ENCODE peak calls at places on chromosomes 13 and 19, in seven cellular contexts. Z, F, B, O, J, M and S are unnamed samples.

GRCh38 chr19:33863436-33863835 is 66.8 kb downstream of the KCTD15 start:
- DNase-seq in B (no peak), F (no peak), M (no peak), J (no peak), O (no peak), Z (no peak), S (no peak)

GRCh38 chr13:40452741-40453665 is 213.4 kb downstream of the FOXO1 start:
- DNase-seq in Z (peak), O (peak), B (peak), F (peak), J (no peak), M (no peak), S (peak)

GRCh38 chr13:77530870-77531269 is 4.6 kb upstream of the SCEL start:
- DNase-seq in M (no peak), J (no peak), Z (no peak), F (no peak), O (no peak), B (no peak), S (no peak)

GRCh38 chr19:7265963-7266362 is 28.3 kb downstream of the INSR start:
- DNase-seq in F (no peak), Z (no peak), J (no peak), M (peak), B (no peak), O (no peak), S (no peak)

GRCh38 chr13:72290962-72291681 is 424.1 kb upstream of the DACH1 start:
- DNase-seq in J (no peak), Z (peak), O (peak), F (no peak), M (no peak), B (peak), S (peak)

GRCh38 chr19:30065680-30066606 is 123.9 kb downstream of the URI1 start:
- DNase-seq in J (no peak), O (no peak), Z (no peak), B (no peak), M (no peak), F (no peak), S (no peak)

GRCh38 chr19:28403698-28404099 is 809.3 kb downstream of the UQCRFS1 start:
- DNase-seq in O (no peak), M (no peak), F (no peak), Z (no peak), J (no peak), B (no peak), S (no peak)

GRCh38 chr13:109214393-109214792 is 572.0 kb downstream of the IRS2 start:
- DNase-seq in O (no peak), Z (no peak), M (no peak), B (no peak), F (peak), J (no peak), S (no peak)

GRCh38 chr19:281992-282391 is 9.2 kb downstream of the PLPP2 start:
- DNase-seq in M (no peak), J (peak), F (no peak), Z (no peak), O (no peak), B (no peak), S (no peak)

GRCh38 chr13:59914556-59914955 is 249.2 kb downstream of the DIAPH3 start:
- DNase-seq in J (no peak), M (no peak), F (peak), Z (peak), O (no peak), B (no peak), S (no peak)

GRCh38 chr13:31092631-31093030 is 69.1 kb downstream of the HSPH1 start:
- DNase-seq in F (no peak), J (no peak), B (no peak), O (no peak), M (no peak), Z (no peak), S (no peak)

GRCh38 chr19:32324631-32325215 is 20.7 kb upstream of the ZNF507 start:
- DNase-seq in Z (no peak), B (peak), O (no peak), M (no peak), J (no peak), F (peak), S (no peak)

GRCh38 chr13:89383891-89384290 is 1712.7 kb downstream of the SLITRK5 start:
- DNase-seq in O (no peak), F (no peak), B (no peak), J (no peak), Z (no peak), M (no peak), S (no peak)

GRCh38 chr19:29936409-29936808 is 5.6 kb upstream of the URI1 start:
- DNase-seq in M (no peak), F (no peak), B (no peak), J (no peak), Z (no peak), O (no peak), S (no peak)

GRCh38 chr13:42494157-42494556 is 79.8 kb upstream of the TNFSF11 start:
- DNase-seq in O (peak), B (no peak), F (no peak), J (no peak), M (peak), Z (no peak), S (no peak)

GRCh38 chr13:42615691-42616090 is 41.7 kb downstream of the TNFSF11 start:
- DNase-seq in M (no peak), O (peak), B (peak), F (no peak), Z (no peak), J (no peak), S (no peak)

GRCh38 chr13:51811920-51812328 is 8.0 kb upstream of the DHRS12 start:
- DNase-seq in Z (no peak), B (no peak), F (no peak), J (no peak), O (peak), M (peak), S (no peak)

GRCh38 chr13:42497798-42498197 is 76.2 kb upstream of the TNFSF11 start:
- DNase-seq in Z (peak), B (peak), F (peak), M (peak), O (peak), J (no peak), S (peak)

GRCh38 chr19:37059142-37059541 is 19.1 kb upstream of the ZNF420 start:
- DNase-seq in J (no peak), O (no peak), F (no peak), Z (no peak), M (no peak), B (no peak), S (no peak)

GRCh38 chr13:73945871-73946270 is 188.3 kb downstream of the KLF12 start:
- DNase-seq in B (no peak), F (peak), Z (peak), J (peak), O (peak), M (peak), S (no peak)

GRCh38 chr13:32904271-32904670 is 112.0 kb upstream of the KL start:
- DNase-seq in Z (peak), O (no peak), J (no peak), M (no peak), B (no peak), F (no peak), S (no peak)

GRCh38 chr19:6222884-6223283 is 56.9 kb downstream of the MLLT1 start:
- DNase-seq in M (no peak), F (peak), Z (no peak), O (peak), J (no peak), B (no peak), S (no peak)

GRCh38 chr19:6221878-6222746 is 57.7 kb downstream of the MLLT1 start:
- DNase-seq in M (no peak), B (no peak), F (no peak), O (no peak), Z (no peak), J (no peak), S (no peak)

GRCh38 chr19:6225232-6225635 is 54.5 kb downstream of the MLLT1 start:
- DNase-seq in M (no peak), B (no peak), Z (no peak), J (no peak), O (no peak), F (no peak), S (no peak)

GRCh38 chr19:6224308-6224675 is 55.5 kb downstream of the MLLT1 start:
- DNase-seq in B (no peak), Z (no peak), M (no peak), J (no peak), F (no peak), O (no peak), S (no peak)

GRCh38 chr19:6223461-6224307 is 56.1 kb downstream of the MLLT1 start:
- DNase-seq in M (no peak), F (no peak), O (no peak), J (no peak), B (no peak), Z (no peak), S (no peak)
- H3K9ac ChIP-seq in M (no peak), F (no peak), O (no peak), J (no peak), B (no peak), Z (no peak), S (no peak)

GRCh38 chr19:49470615-49470978 is 3.4 kb upstream of the FLT3LG start:
- DNase-seq in O (no peak), Z (no peak), F (no peak), J (no peak), M (no peak), B (no peak), S (no peak)
- TF ChIP-seq EZH2 in O (no peak), Z (no peak), F (no peak), J (no peak), M (no peak), B (no peak), S (no peak)

GRCh38 chr19:5947435-5947834 is 30.5 kb downstream of the RANBP3 start:
- DNase-seq in Z (peak), O (no peak), M (no peak), B (peak), J (no peak), F (peak), S (no peak)
- H3K9ac ChIP-seq in Z (no peak), O (no peak), M (no peak), B (peak), J (no peak), F (peak), S (no peak)

GRCh38 chr19:12833747-12834417 is 497 bp downstream of the RTBDN start:
- DNase-seq in F (peak), J (peak), Z (no peak), M (no peak), O (no peak), B (no peak), S (no peak)
- TF ChIP-seq EZH2 in F (no peak), J (no peak), Z (no peak), M (no peak), O (no peak), B (no peak), S (no peak)

DNA sequence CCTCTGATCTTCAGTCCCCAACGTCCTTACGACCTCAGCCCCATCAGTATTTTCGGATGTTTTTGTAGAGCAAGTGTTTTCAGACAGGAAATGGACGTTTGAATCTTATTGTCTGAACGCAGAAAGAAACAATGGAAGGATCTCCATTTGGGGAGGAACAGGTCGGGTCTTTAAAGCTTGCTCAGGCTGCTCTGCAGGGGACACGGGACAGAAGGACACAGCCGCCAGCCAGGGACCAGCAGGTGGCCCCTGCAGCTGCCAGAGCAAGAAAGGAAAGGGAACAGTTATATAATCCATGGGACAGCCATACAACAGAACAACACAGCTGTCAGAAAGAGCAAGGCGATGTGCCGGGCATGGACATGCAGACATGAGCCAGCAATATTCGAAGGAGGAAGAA is 18.5 kb upstream of the IGLON5 start:
- DNase-seq in J (peak), O (no peak), Z (no peak), F (no peak), B (no peak), M (no peak), S (no peak)
- H3K9ac ChIP-seq in J (no peak), O (no peak), Z (no peak), F (no peak), B (no peak), M (no peak), S (no peak)

DNA sequence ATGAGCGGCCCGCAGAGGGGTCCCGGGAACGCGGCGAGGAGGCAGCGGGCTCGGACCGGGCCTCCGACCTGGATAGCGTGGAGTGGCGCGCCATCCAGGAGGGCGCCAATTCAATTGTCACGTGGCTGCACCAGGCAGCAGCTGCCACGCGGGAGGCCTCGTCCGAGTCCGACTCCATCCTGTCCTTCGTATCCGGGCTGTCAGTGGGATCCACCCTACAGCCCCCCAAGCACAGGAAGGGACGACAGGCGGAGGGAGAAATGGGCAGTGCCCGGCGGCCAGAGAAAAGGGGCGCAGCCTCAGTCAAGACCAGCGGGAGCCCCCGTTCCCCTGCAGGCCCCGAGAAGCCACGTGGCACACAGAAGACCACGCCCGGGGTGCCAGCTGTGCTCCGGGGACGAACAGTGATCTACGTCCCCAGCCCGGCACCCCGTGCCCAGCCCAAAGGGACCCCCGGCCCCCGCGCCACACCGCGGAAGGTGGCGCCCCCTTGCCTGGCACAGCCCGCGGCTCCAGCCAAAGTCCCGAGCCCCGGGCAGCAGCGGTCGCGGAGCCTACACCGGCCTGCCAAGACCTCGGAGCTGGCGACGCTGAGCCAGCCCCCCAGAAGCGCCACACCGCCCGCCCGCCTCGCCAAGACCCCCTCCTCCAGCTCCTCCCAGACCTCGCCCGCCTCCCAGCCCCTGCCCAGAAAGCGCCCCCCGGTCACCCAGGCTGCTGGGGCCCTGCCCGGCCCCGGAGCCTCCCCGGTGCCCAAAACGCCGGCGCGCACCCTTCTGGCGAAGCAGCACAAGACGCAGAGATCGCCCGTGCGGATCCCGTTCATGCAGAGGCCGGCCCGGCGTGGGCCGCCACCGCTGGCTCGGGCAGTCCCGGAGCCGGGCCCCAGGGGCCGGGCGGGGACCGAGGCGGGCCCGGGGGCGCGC is 10.5 kb downstream of the C19orf25 start:
- DNase-seq in M (no peak), F (peak), B (peak), Z (no peak), O (peak), J (peak), S (no peak)
- TF ChIP-seq EZH2 in M (peak), F (peak), B (peak), Z (peak), O (peak), J (peak), S (peak)

GRCh38 chr19:4445963-4446668 is 11.5 kb downstream of the UBXN6 start:
- DNase-seq in O (no peak), M (no peak), J (no peak), B (no peak), F (no peak), Z (no peak), S (no peak)
- H3K9ac ChIP-seq in O (no peak), M (no peak), J (no peak), B (no peak), F (no peak), Z (no peak), S (no peak)

GRCh38 chr19:45670670-45671453 is 2.8 kb downstream of the GIPR start:
- DNase-seq in B (peak), O (peak), F (peak), J (peak), Z (no peak), M (peak), S (peak)
- TF ChIP-seq EZH2 in B (no peak), O (no peak), F (no peak), J (peak), Z (no peak), M (no peak), S (no peak)

GRCh38 chr19:47480658-47481057 is 3.4 kb downstream of the KPTN start:
- DNase-seq in J (no peak), F (no peak), Z (no peak), O (no peak), B (no peak), M (no peak), S (no peak)

GRCh38 chr19:47479701-47480503 is 4.1 kb downstream of the KPTN start:
- DNase-seq in Z (no peak), B (peak), J (peak), O (no peak), F (no peak), M (no peak), S (no peak)

GRCh38 chr19:47475460-47475859 is 3.8 kb upstream of the SLC8A2 start:
- DNase-seq in M (no peak), F (no peak), O (no peak), J (no peak), Z (no peak), B (no peak), S (no peak)

GRCh38 chr19:47473336-47473735 is 1.6 kb upstream of the SLC8A2 start:
- DNase-seq in F (no peak), M (no peak), J (no peak), B (no peak), Z (no peak), O (no peak), S (no peak)

DNA sequence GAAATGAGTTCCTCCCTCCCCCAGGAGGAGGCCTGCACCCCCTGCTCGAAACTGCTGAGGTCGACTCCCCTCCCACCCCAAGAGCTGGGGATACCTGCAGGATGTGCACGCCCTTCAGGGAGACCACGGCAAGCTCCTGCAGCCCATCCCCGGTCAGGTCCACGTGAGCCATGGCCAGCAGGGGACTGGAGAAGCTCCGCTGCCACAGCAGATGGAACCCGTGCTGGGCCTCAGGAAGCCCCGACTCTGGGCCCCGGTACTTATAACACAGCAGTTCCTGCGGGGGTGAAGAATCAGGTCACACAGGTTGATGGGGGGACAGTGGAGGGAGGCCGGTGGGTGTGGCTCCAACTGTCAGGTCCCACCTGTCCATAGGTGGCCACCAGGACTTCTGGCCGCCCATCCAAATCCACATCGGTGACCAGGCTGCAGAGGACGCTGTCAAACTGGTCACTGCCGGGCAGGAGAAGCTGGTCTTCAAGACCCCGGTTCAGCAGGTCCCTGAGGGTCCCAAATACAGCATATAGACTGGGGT is 4.8 kb upstream of the SLC8A2 start:
- DNase-seq in F (no peak), M (no peak), J (no peak), O (no peak), B (no peak), Z (no peak), S (no peak)
- H3K9ac ChIP-seq in F (no peak), M (no peak), J (no peak), O (no peak), B (no peak), Z (no peak), S (no peak)

DNA sequence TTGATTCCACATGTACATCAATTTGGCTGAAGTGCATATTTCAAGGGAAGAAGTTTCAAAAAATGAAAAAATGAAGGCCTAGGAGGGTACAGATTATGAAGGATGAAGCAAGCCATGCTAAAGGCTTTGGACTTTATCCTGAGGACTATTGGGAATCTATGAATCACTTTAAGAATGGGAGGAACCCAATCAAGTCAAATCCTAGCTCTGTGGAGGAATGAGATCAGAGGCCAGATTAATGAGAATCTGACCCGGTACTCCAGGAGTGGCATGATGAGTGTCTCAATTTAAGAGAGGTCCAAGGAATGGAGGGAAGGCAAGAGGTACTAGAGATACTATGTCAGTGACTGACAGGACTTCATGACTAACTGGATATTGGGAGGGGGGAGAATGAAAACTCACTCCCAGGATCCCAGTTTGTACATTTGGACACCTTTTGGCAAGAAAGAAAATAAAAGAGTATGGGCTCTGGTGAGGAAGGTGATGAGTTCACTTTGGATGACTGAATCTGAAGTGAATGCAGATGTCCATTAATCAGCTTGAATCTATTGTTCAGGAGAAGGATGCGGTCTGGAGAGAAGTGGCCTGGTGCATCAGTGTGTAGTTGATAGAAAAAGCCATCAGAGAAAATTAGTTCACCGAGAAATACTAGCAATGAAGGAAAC is 349.0 kb downstream of the EFNB2 start:
- DNase-seq in B (no peak), M (no peak), J (no peak), F (peak), Z (peak), O (peak), S (no peak)
- TF ChIP-seq EZH2 in B (no peak), M (no peak), J (no peak), F (no peak), Z (no peak), O (no peak), S (no peak)